ENCODE peak calls at places on chromosomes 13 and 19, in four cellular contexts. H, N, C and R are unnamed samples.

GRCh38 chr13:23921451-23921888 is 24.2 kb upstream of the C1QTNF9B start:
- DNase-seq in H (no peak), N (peak; percentile 93), C (peak; percentile 66), R (peak; percentile 68)

GRCh38 chr13:43663474-43664090 is 123.2 kb downstream of the ENOX1 start:
- DNase-seq in H (no peak), N (no peak), C (peak; percentile 73), R (no peak)

GRCh38 chr19:49019242-49019932 is 2.5 kb upstream of the LHB start:
- DNase-seq in H (peak; percentile 92), N (peak; percentile 57), C (peak; percentile 17), R (peak; percentile 86)

GRCh38 chr13:107545946-107546502 is 669.3 kb downstream of the LIG4 start:
- DNase-seq in H (no peak), N (no peak), C (no peak), R (no peak)

GRCh38 chr19:30374791-30375650 is 2.8 kb downstream of the ZNF536 start:
- DNase-seq in H (peak; percentile 67), N (peak; percentile 24), C (no peak), R (peak; percentile 44)

GRCh38 chr19:41784337-41785239 is 11.8 kb upstream of the CEACAM3 start:
- DNase-seq in H (no peak), N (no peak), C (no peak), R (no peak)

GRCh38 chr13:46778095-46778494 is 18.9 kb downstream of the ESD start:
- DNase-seq in H (no peak), N (no peak), C (peak; percentile 56), R (no peak)

GRCh38 chr19:31148671-31149070 is 200.6 kb downstream of the TSHZ3 start:
- DNase-seq in H (no peak), N (no peak), C (no peak), R (no peak)

GRCh38 chr19:10864538-10864899 is 6.8 kb upstream of the CARM1 start:
- DNase-seq in H (peak; percentile 94), N (peak; percentile 79), C (peak; percentile 68), R (peak; percentile 87)

GRCh38 chr13:90760639-90761038 is 586.8 kb upstream of the MIR17HG start:
- DNase-seq in H (no peak), N (no peak), C (no peak), R (no peak)

GRCh38 chr19:50513746-50514345 is at the start of gene ASPDH:
- DNase-seq in H (no peak), N (no peak), C (no peak), R (no peak)

GRCh38 chr13:94332360-94333040 is 147.0 kb downstream of the DCT start:
- DNase-seq in H (no peak), N (no peak), C (peak; percentile 84), R (no peak)

GRCh38 chr19:1312732-1313694 is 27.3 kb downstream of the EFNA2 start:
- DNase-seq in H (no peak), N (peak; percentile 73), C (peak; percentile 58), R (no peak)

GRCh38 chr13:39602277-39602613 is 748 bp downstream of the LHFPL6 start:
- DNase-seq in H (no peak), N (no peak), C (no peak), R (no peak)

GRCh38 chr13:30685987-30686386 is 49.4 kb upstream of the ALOX5AP start:
- DNase-seq in H (no peak), N (no peak), C (no peak), R (no peak)

GRCh38 chr19:33431986-33432385 is 58.5 kb downstream of the CEBPG start:
- DNase-seq in H (no peak), N (no peak), C (no peak), R (no peak)

GRCh38 chr13:109348514-109349340 is 437.7 kb downstream of the IRS2 start:
- DNase-seq in H (no peak), N (no peak), C (peak; percentile 64), R (no peak)

GRCh38 chr13:40549500-40550094 is 116.8 kb downstream of the FOXO1 start:
- DNase-seq in H (no peak), N (no peak), C (no peak), R (no peak)

GRCh38 chr19:6744381-6745288 is 5.2 kb downstream of the TRIP10 start:
- DNase-seq in H (no peak), N (peak; percentile 67), C (peak; percentile 87), R (no peak)

GRCh38 chr19:8831832-8832131 is 322 bp downstream of the ZNF558 start:
- DNase-seq in H (peak; percentile 42), N (peak; percentile 44), C (no peak), R (no peak)

GRCh38 chr13:21218351-21219043 is 42.0 kb downstream of the MRPL57 start:
- DNase-seq in H (no peak), N (no peak), C (no peak), R (no peak)

GRCh38 chr19:15296353-15296752 is 36.0 kb downstream of the BRD4 start:
- DNase-seq in H (no peak), N (no peak), C (no peak), R (no peak)
- H3K18ac ChIP-seq in H (no peak overlapping the region), N (no peak overlapping the region), C (no peak overlapping the region), R (no peak overlapping the region)

DNA sequence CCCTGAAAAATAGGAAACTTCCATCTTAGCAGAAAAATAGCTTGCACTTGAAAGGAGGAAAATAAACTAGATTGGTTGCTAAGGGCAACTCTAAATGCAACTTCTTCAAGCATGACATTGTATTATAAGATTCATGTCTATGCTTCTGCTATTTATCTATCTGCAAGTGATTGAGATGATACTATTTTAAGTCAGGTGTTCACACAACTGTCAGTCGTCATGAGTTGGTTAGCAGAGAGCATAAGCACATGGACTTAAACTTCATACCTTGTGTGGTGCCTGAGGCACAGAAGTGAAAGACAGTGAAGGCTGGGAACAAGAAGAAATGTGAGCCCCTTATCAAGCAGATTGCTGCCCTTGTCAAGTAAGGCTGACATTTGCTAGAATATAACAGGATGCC is 82.9 kb downstream of the SLITRK5 start:
- DNase-seq in H (no peak), N (no peak), C (no peak), R (no peak)
- H3K56ac ChIP-seq in H (no peak overlapping the region), N (no peak overlapping the region), C (no peak overlapping the region), R (no peak overlapping the region)

GRCh38 chr13:84985860-84986259 is 813.4 kb downstream of the SLITRK6 start:
- DNase-seq in H (no peak), N (peak; percentile 20), C (no peak), R (no peak)
- H2AK5ac ChIP-seq in H (no peak overlapping the region), N (no peak overlapping the region), C (no peak overlapping the region), R (no peak overlapping the region)

DNA sequence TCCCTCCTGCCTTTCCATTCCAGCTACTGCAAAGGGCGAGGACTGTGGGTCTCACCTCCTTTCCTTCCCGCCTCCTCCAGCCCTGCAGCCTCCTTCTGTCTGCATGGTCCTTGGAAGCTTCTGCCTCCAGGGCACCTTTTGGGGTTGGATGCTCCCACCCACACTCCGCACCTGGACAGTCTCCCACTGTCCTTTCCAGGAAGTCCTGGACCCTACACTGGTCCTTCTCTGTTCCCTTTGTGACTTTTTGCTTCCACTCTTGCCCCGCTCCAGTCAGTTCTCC is 130.8 kb downstream of the USP12 start:
- DNase-seq in H (no peak), N (no peak), C (no peak), R (no peak)
- H3K18ac ChIP-seq in H (no peak overlapping the region), N (no peak overlapping the region), C (no peak overlapping the region), R (no peak overlapping the region)

GRCh38 chr13:110456550-110456949 is 105.0 kb downstream of the RAB20 start:
- DNase-seq in H (no peak), N (no peak), C (no peak), R (no peak)
- H3K56ac ChIP-seq in H (no peak overlapping the region), N (no peak overlapping the region), C (no peak overlapping the region), R (no peak overlapping the region)

DNA sequence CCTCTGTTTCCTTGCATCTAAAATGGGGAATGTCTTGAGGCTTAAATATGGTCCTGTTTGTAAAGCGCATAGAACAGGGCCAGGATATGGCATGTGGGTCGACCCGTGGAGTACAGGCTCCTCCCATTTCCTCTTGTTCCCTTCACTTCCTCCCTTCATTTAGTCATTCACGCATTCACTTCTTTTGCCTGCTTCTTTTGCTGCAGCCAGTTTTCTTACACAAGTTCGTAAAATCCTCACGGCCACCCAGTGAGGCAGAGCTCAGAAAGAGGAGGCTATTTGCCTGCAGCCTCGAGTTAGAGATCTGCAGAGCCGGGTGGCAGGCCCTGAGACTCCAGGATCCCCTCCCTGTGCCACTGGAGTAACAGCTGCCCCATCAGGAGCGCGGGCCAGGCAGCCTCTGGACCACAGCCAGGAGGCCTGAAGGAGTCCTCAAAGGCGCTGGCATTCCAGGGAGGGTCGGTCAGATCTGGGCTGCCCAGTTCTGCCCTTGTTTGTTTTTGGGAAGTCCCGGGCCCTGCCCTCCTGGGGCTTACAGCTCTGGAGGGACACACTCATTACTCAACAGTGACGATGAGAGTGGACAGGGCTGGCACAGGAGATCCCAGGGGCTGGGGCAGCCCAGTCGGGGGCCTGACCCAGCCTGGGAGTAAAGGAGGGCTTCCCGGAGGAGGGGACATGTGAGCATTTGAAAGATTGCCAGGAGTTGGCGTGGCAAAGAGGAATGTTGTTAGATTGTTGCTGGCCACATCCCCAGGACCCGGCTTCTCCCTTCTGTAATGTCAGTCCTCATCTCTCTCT is 4.6 kb downstream of the PPP5C start:
- DNase-seq in H (no peak), N (no peak), C (peak; percentile 43), R (no peak)
- H2AK5ac ChIP-seq in H (peak overlapping the region; percentile 53), N (no peak overlapping the region), C (peak overlapping the region; percentile 63), R (no peak overlapping the region)